ENCODE peak calls at places on chromosomes 3 and 15, in ten cellular contexts. P is progenitor cell of endocrine pancreas; C is retinal pigment epithelial cell; D is KBM-7; S is right cardiac atrium; T is neural crest cell; M is left lobe of liver; H is adrenal gland; J is CD4-positive, alpha-beta memory T cell; E is H7. G is an unnamed sample.
A peak's percentile ranks its signal among the peaks of the same experiment; 100 is the strongest.

GRCh38 chr15:55649058-55649423 is 60.9 kb upstream of the PYGO1 start:
- DNase-seq in P (no peak), C (peak; percentile 44), D (no peak), S (no peak), T (no peak), M (no peak), H (no peak), J (no peak), E (no peak), G (no peak)

GRCh38 chr3:29064085-29064484 is 216.8 kb upstream of the RBMS3 start:
- DNase-seq in P (no peak), C (peak; percentile 82), D (no peak), S (no peak), T (no peak), M (no peak), H (no peak), J (no peak), E (no peak), G (no peak)

GRCh38 chr15:71245588-71245987 is 130.3 kb downstream of the THSD4 start:
- DNase-seq in P (no peak), C (no peak), D (no peak), S (no peak), T (no peak), M (no peak), H (no peak), J (no peak), E (no peak), G (no peak)

GRCh38 chr3:62888180-62888579 is 13.0 kb upstream of the CADPS start:
- DNase-seq in P (no peak), C (no peak), D (no peak), S (no peak), T (no peak), M (no peak), H (no peak), J (no peak), E (peak; percentile 13), G (no peak)

GRCh38 chr3:62822905-62823304 is 52.3 kb downstream of the CADPS start:
- DNase-seq in P (no peak), C (no peak), D (no peak), S (no peak), T (no peak), M (no peak), H (no peak), J (no peak), E (no peak), G (no peak)

GRCh38 chr3:72485649-72486048 is 362.6 kb downstream of the SHQ1 start:
- DNase-seq in P (no peak), C (no peak), D (no peak), S (peak; percentile 29), T (no peak), M (no peak), H (no peak), J (no peak), E (no peak), G (no peak)

GRCh38 chr3:30644615-30645014 is 38.2 kb downstream of the TGFBR2 start:
- DNase-seq in P (no peak), C (no peak), D (no peak), S (peak; percentile 39), T (no peak), M (no peak), H (peak; percentile 92), J (peak; percentile 87), E (no peak), G (peak; percentile 31)

GRCh38 chr3:140164156-140164555 is 229.2 kb downstream of the CLSTN2 start:
- DNase-seq in P (no peak), C (no peak), D (no peak), S (no peak), T (no peak), M (no peak), H (no peak), J (no peak), E (no peak), G (no peak)

GRCh38 chr3:129596194-129597086 is 10.0 kb downstream of the PLXND1 start:
- DNase-seq in P (no peak), C (no peak), D (peak; percentile 60), S (peak; percentile 95), T (no peak), M (peak; percentile 70), H (peak; percentile 90), J (no peak), E (peak; percentile 89), G (peak; percentile 66)

GRCh38 chr15:46461416-46461815 is 826.6 kb downstream of the SQOR start:
- DNase-seq in P (no peak), C (no peak), D (no peak), S (no peak), T (no peak), M (no peak), H (no peak), J (no peak), E (no peak), G (no peak)

GRCh38 chr3:196800742-196801141 is 61.1 kb downstream of the PAK2 start:
- DNase-seq in P (no peak), C (no peak), D (no peak), S (no peak), T (no peak), M (no peak), H (no peak), J (no peak), E (no peak), G (no peak)

G was measured in right lobe of liver.